ENCODE peak calls at places on chromosomes 11 and 22, in nine cellular contexts. X is mammary epithelial cell, R is endothelial cell of umbilical vein, F is mesendoderm, T is neuronal stem cell, K is fibroblast of lung, E is K562, Y is A549, Z is hepatocyte. W is an unnamed sample.

GRCh38 chr22:48156603-48157355 is 1394.3 kb downstream of the TBC1D22A start:
- DNase-seq in X (no peak), R (no peak), F (no peak), T (no peak), K (no peak), E (no peak), Y (no peak), Z (no peak), W (no peak)

GRCh38 chr11:693887-694562 is 997 bp downstream of the DEAF1 start:
- DNase-seq in X (no peak), R (no peak), F (no peak), T (no peak), K (no peak), E (peak; percentile 30), Y (no peak), Z (no peak), W (no peak)

GRCh38 chr11:43358308-43358669 is 431 bp upstream of the TTC17 start:
- DNase-seq in X (no peak), R (no peak), F (no peak), T (no peak), K (no peak), E (no peak), Y (no peak), Z (peak; percentile 12), W (no peak)

GRCh38 chr11:59102259-59102765 is 4.7 kb upstream of the FAM111B start:
- DNase-seq in X (peak; percentile 32), R (peak; percentile 46), F (peak; percentile 93), T (peak; percentile 52), K (peak; percentile 23), E (peak; percentile 17), Y (peak; percentile 78), Z (peak; percentile 78), W (no peak)

GRCh38 chr11:64444838-64445441 is 86.0 kb downstream of the RPS6KA4 start:
- DNase-seq in X (peak; percentile 21), R (no peak), F (peak; percentile 78), T (no peak), K (peak; percentile 11), E (peak; percentile 37), Y (peak; percentile 61), Z (no peak), W (no peak)

GRCh38 chr11:77031599-77031998 is 2.6 kb upstream of the B3GNT6 start:
- DNase-seq in X (no peak), R (no peak), F (no peak), T (no peak), K (no peak), E (no peak), Y (no peak), Z (no peak), W (no peak)

GRCh38 chr11:67700548-67701262 is 26.3 kb upstream of the ALDH3B2 start:
- DNase-seq in X (no peak), R (no peak), F (no peak), T (peak; percentile 38), K (no peak), E (no peak), Y (no peak), Z (no peak), W (no peak)

GRCh38 chr22:33034753-33035152 is 23.4 kb downstream of the SYN3 start:
- DNase-seq in X (no peak), R (no peak), F (no peak), T (no peak), K (no peak), E (no peak), Y (no peak), Z (no peak), W (no peak)

GRCh38 chr11:132126973-132127900 is 756.8 kb downstream of the NTM start:
- DNase-seq in X (peak; percentile 67), R (peak; percentile 71), F (peak; percentile 57), T (peak; percentile 36), K (peak; percentile 88), E (no peak), Y (no peak), Z (peak; percentile 72), W (no peak)

GRCh38 chr22:37559901-37560681 is at the start of gene CDC42EP1:
- DNase-seq in X (no peak), R (peak; percentile 55), F (peak; percentile 84), T (no peak), K (peak; percentile 59), E (peak; percentile 84), Y (peak; percentile 64), Z (peak; percentile 89), W (no peak)

GRCh38 chr11:78050964-78051831 is 12.5 kb upstream of the THRSP start:
- DNase-seq in X (peak; percentile 81), R (peak; percentile 18), F (peak; percentile 84), T (no peak), K (peak; percentile 78), E (peak; percentile 87), Y (no peak), Z (peak; percentile 58), W (no peak)

GRCh38 chr11:114170226-114170625 is 110.7 kb downstream of the ZBTB16 start:
- DNase-seq in X (no peak), R (no peak), F (no peak), T (peak; percentile 41), K (no peak), E (no peak), Y (no peak), Z (no peak), W (no peak)

GRCh38 chr11:79421820-79422219 is 19.0 kb downstream of the TENM4 start:
- DNase-seq in X (no peak), R (no peak), F (peak; percentile 72), T (no peak), K (no peak), E (no peak), Y (no peak), Z (no peak), W (no peak)

GRCh38 chr22:26453195-26453594 is 24.1 kb downstream of the ASPHD2 start:
- DNase-seq in X (no peak), R (no peak), F (no peak), T (no peak), K (no peak), E (no peak), Y (no peak), Z (no peak), W (no peak)

GRCh38 chr22:27377901-27378300 is 423.7 kb downstream of the MN1 start:
- DNase-seq in X (no peak), R (no peak), F (no peak), T (no peak), K (peak; percentile 18), E (no peak), Y (no peak), Z (no peak), W (no peak)

GRCh38 chr11:95831198-95831883 is 41.0 kb downstream of the CEP57 start:
- DNase-seq in X (peak; percentile 66), R (peak; percentile 38), F (peak; percentile 31), T (no peak), K (peak; percentile 97), E (no peak), Y (no peak), Z (peak; percentile 18), W (peak; percentile 35)

GRCh38 chr11:11864803-11865202 is 23.0 kb downstream of the USP47 start:
- DNase-seq in X (no peak), R (no peak), F (no peak), T (no peak), K (no peak), E (no peak), Y (no peak), Z (no peak), W (no peak)
- H3K4me2 ChIP-seq in X (no peak overlapping the region), R (no peak overlapping the region), F (no peak overlapping the region), T (no peak overlapping the region), K (no peak overlapping the region), E (no peak overlapping the region), Y (no peak overlapping the region), Z (no peak overlapping the region), W (no peak overlapping the region)

DNA sequence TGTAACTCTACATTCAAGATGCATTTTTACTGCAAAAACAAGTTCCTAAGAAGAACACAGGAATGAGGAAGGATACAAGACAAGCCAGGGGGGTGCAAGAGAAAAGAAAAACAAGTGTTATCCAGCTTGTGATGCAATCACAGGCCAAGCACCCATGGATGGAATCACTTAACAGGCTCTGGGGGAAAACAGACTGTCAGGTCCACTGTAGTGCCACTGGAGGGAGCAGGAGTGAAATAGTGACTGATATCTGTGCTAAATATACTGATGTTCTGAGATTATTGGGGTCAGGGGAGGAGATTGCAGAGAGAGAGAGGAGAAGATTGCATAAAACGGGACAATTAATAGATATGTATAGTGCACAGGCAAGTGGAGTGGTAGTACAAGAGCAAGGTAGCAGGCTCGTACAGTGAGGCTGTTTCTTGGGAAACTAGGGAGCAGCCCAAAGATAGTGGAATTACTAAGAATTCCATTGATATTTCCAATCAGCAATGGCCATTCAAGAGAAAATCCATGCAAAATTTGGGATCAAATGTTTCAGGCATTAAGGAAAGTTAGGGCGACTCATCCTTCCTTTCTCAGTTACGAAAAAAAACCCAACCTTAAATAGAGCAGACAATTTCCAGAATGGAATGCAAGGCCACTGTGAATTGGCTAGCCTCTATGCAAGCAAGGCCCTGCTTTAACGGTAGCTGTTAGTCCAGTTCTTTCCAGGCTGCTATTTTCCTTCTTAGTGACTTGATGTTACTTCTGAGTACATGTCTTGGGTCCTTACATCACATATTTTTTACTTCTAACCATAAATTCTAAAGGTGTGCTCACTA is 52.2 kb upstream of the CEP126 start:
- DNase-seq in X (peak; percentile 37), R (peak; percentile 71), F (peak; percentile 90), T (peak; percentile 12), K (peak; percentile 75), E (no peak), Y (peak; percentile 74), Z (peak; percentile 77), W (no peak)
- H3K4me2 ChIP-seq in X (no peak overlapping the region), R (peak overlapping the region; percentile 23), F (no peak overlapping the region), T (no peak overlapping the region), K (no peak overlapping the region), E (no peak overlapping the region), Y (peak overlapping the region; percentile 28), Z (no peak overlapping the region), W (no peak overlapping the region)

GRCh38 chr11:35825386-35825785 is 118.5 kb upstream of the LDLRAD3 start:
- DNase-seq in X (no peak), R (no peak), F (no peak), T (no peak), K (no peak), E (no peak), Y (no peak), Z (no peak), W (no peak)
- H3K4me2 ChIP-seq in X (no peak overlapping the region), R (no peak overlapping the region), F (no peak overlapping the region), T (no peak overlapping the region), K (no peak overlapping the region), E (no peak overlapping the region), Y (no peak overlapping the region), Z (no peak overlapping the region), W (no peak overlapping the region)

GRCh38 chr11:125768256-125769046 is 10.2 kb downstream of the PATE2 start:
- DNase-seq in X (no peak), R (no peak), F (peak; percentile 57), T (no peak), K (no peak), E (no peak), Y (no peak), Z (no peak), W (no peak)

GRCh38 chr11:125770583-125770982 is 8.0 kb downstream of the PATE2 start:
- DNase-seq in X (no peak), R (no peak), F (no peak), T (no peak), K (no peak), E (no peak), Y (no peak), Z (no peak), W (no peak)

GRCh38 chr11:125777309-125777708 is 1.3 kb downstream of the PATE2 start:
- DNase-seq in X (peak; percentile 40), R (peak; percentile 67), F (no peak), T (no peak), K (peak; percentile 79), E (no peak), Y (no peak), Z (no peak), W (no peak)

GRCh38 chr11:125773516-125773915 is 5.1 kb downstream of the PATE2 start:
- DNase-seq in X (no peak), R (no peak), F (no peak), T (no peak), K (peak; percentile 76), E (no peak), Y (no peak), Z (no peak), W (no peak)

GRCh38 chr11:125772834-125773505 is 5.7 kb downstream of the PATE2 start:
- DNase-seq in X (peak; percentile 24), R (no peak), F (no peak), T (no peak), K (peak; percentile 100), E (no peak), Y (no peak), Z (no peak), W (no peak)
- H3K4me2 ChIP-seq in X (no peak overlapping the region), R (no peak overlapping the region), F (no peak overlapping the region), T (no peak overlapping the region), K (no peak overlapping the region), E (no peak overlapping the region), Y (no peak overlapping the region), Z (no peak overlapping the region), W (no peak overlapping the region)

W was measured in keratinocyte.